ENCODE peak calls at places on chromosomes 16 and 17, in ten cellular contexts. E is dorsolateral prefrontal cortex; H is WERI-Rb-1; G is left ventricle myocardium superior; M is RPMI7951; C is NCI-H2029 treated with DMSO at 0.1 percent for 48 hours; W is COLO829; K is glutamatergic neuron; J is activated CD8-positive, alpha-beta memory T cell treated with anti-CD3 and anti-CD28 coated beads, Interleukin-2, amount 50 U/mL, for 4 hours; D is astrocyte. F is an unnamed sample.
A peak's percentile ranks its signal among the peaks of the same experiment; 100 is the strongest.

GRCh38 chr17:56309897-56310296 is 156.6 kb downstream of the ANKFN1 start:
- DNase-seq in H (no peak), D (peak; percentile 70), J (no peak), K (no peak), W (no peak), M (peak; percentile 62), G (no peak), E (no peak), C (no peak), F (no peak)

GRCh38 chr17:32912218-32912897 is 15.6 kb upstream of the TMEM98 start:
- DNase-seq in W (peak; percentile 81), H (peak; percentile 76), M (peak; percentile 82), D (peak; percentile 52), E (no peak), K (no peak), G (peak; percentile 60), C (peak; percentile 75), J (no peak), F (peak; percentile 86)

GRCh38 chr17:39929657-39930407 is 2.3 kb downstream of the LRRC3C start:
- DNase-seq in D (peak; percentile 89), W (no peak), K (no peak), C (no peak), E (no peak), M (peak; percentile 61), H (no peak), J (no peak), G (no peak), F (no peak)

GRCh38 chr17:2814049-2814448 is 17.8 kb downstream of the RAP1GAP2 start:
- DNase-seq in W (no peak), M (no peak), J (no peak), E (no peak), D (no peak), C (no peak), K (no peak), H (no peak), G (no peak), F (no peak)

GRCh38 chr17:45227101-45227591 is 5.5 kb downstream of the FMNL1 start:
- DNase-seq in J (no peak), W (no peak), D (no peak), G (peak; percentile 45), H (no peak), M (peak; percentile 62), C (no peak), E (no peak), K (no peak), F (no peak)

GRCh38 chr17:72158895-72159885 is 38.4 kb downstream of the SOX9 start:
- DNase-seq in K (no peak), M (peak; percentile 64), C (peak; percentile 26), E (no peak), H (peak; percentile 87), J (no peak), D (peak; percentile 33), W (no peak), G (no peak), F (no peak)

GRCh38 chr16:31886227-31886626 is 12.6 kb downstream of the ZNF267 start:
- DNase-seq in J (no peak), D (no peak), W (no peak), K (no peak), G (no peak), E (no peak), H (no peak), C (no peak), M (no peak), F (no peak)

GRCh38 chr16:56372938-56373337 is 52.4 kb downstream of the AMFR start:
- DNase-seq in E (no peak), D (no peak), H (no peak), M (no peak), G (no peak), K (no peak), C (peak; percentile 24), W (no peak), J (no peak), F (no peak)

GRCh38 chr16:3036726-3037315 is at the start of gene BICDL2:
- DNase-seq in E (no peak), M (no peak), D (no peak), G (no peak), J (no peak), W (no peak), C (no peak), K (no peak), H (no peak), F (peak; percentile 79)

GRCh38 chr17:21357696-21358095 is 18.5 kb upstream of the KCNJ12 start:
- DNase-seq in G (peak; percentile 8), W (no peak), J (no peak), E (no peak), C (no peak), K (peak; percentile 86), D (no peak), H (no peak), M (no peak), F (peak; percentile 51)

GRCh38 chr16:46673320-46674013 is 15.5 kb downstream of the VPS35 start:
- DNase-seq in J (peak; percentile 26), D (peak; percentile 31), E (peak; percentile 37), W (peak; percentile 64), H (peak; percentile 55), M (peak; percentile 53), C (peak; percentile 14), G (no peak), K (peak; percentile 60), F (no peak)

GRCh38 chr17:14940112-14940945 is 324.8 kb downstream of the PMP22 start:
- DNase-seq in C (no peak), W (no peak), E (no peak), M (no peak), H (no peak), K (no peak), J (no peak), D (no peak), G (no peak), F (no peak)

GRCh38 chr17:38333635-38334295 is 10.0 kb downstream of the GPR179 start:
- DNase-seq in G (no peak), M (no peak), H (peak; percentile 82), D (no peak), K (peak; percentile 80), W (no peak), C (no peak), J (peak; percentile 23), E (no peak), F (peak; percentile 59)

GRCh38 chr16:64872101-64872500 is 249.8 kb downstream of the CDH11 start:
- DNase-seq in H (no peak), E (no peak), J (no peak), G (no peak), K (no peak), C (no peak), W (no peak), M (no peak), D (no peak), F (no peak)

GRCh38 chr17:42422412-42422957 is 571 bp downstream of the CAVIN1 start:
- DNase-seq in J (peak; percentile 31), W (no peak), G (peak; percentile 65), H (peak; percentile 39), C (no peak), D (no peak), M (no peak), K (peak; percentile 32), E (peak; percentile 20), F (peak; percentile 85)

GRCh38 chr17:49528966-49529365 is 33.9 kb downstream of the NGFR start:
- DNase-seq in G (no peak), C (no peak), J (peak; percentile 5), W (no peak), H (no peak), M (no peak), K (no peak), E (no peak), D (no peak), F (no peak)

GRCh38 chr17:2174471-2175293 is 119.8 kb downstream of the HIC1 start:
- DNase-seq in M (peak; percentile 95), J (no peak), H (no peak), D (peak; percentile 97), K (no peak), G (peak; percentile 84), W (peak; percentile 35), C (peak; percentile 11), E (no peak), F (peak; percentile 93)

GRCh38 chr17:44788139-44788538 is 29.4 kb downstream of the ADAM11 start:
- DNase-seq in D (no peak), W (no peak), C (no peak), M (peak; percentile 11), K (no peak), H (no peak), G (no peak), J (no peak), E (no peak), F (peak; percentile 38)

GRCh38 chr17:65062168-65062915 is 5.8 kb upstream of the GNA13 start:
- DNase-seq in H (no peak), J (no peak), D (no peak), K (no peak), G (no peak), W (no peak), C (no peak), M (no peak), E (no peak), F (no peak)

GRCh38 chr17:21345236-21345635 is 30.9 kb upstream of the KCNJ12 start:
- DNase-seq in G (no peak), W (peak; percentile 17), K (no peak), E (no peak), M (peak; percentile 29), J (no peak), C (no peak), D (no peak), H (no peak), F (peak; percentile 84)

GRCh38 chr16:86961133-86961720 is 356.0 kb downstream of the C16orf95 start:
- DNase-seq in W (no peak), G (peak; percentile 45), C (no peak), J (no peak), H (peak; percentile 66), D (peak; percentile 72), M (no peak), K (no peak), E (peak; percentile 15), F (peak; percentile 81)

GRCh38 chr17:81234940-81235821 is 3.7 kb downstream of the TEPSIN start:
- DNase-seq in H (no peak), M (no peak), D (no peak), K (no peak), J (no peak), C (no peak), E (no peak), G (no peak), W (no peak), F (peak; percentile 70)

GRCh38 chr16:13143551-13143950 is 242.2 kb downstream of the SHISA9 start:
- DNase-seq in M (peak; percentile 65), H (no peak), W (no peak), J (no peak), D (no peak), C (no peak), G (no peak), K (no peak), E (no peak), F (no peak)

GRCh38 chr17:1179635-1180433 is at the start of gene ABR:
- DNase-seq in K (peak; percentile 67), D (no peak), H (no peak), C (no peak), G (peak; percentile 76), E (no peak), J (peak; percentile 64), M (no peak), W (peak; percentile 25), F (no peak)

GRCh38 chr16:53789159-53789558 is 85.2 kb downstream of the FTO start:
- DNase-seq in M (peak; percentile 66), H (no peak), G (no peak), E (no peak), W (no peak), D (peak; percentile 94), J (no peak), K (no peak), C (no peak), F (no peak)

GRCh38 chr16:4641876-4642275 is 17.2 kb downstream of the MGRN1 start:
- DNase-seq in J (no peak), G (no peak), H (no peak), D (no peak), W (no peak), C (no peak), M (no peak), K (no peak), E (no peak), F (no peak)

GRCh38 chr16:49345829-49346228 is 27.8 kb upstream of the C16orf78 start:
- DNase-seq in D (no peak), W (no peak), K (no peak), G (no peak), E (no peak), H (no peak), C (no peak), M (peak; percentile 7), J (no peak), F (no peak)

GRCh38 chr16:15403392-15403995 is 7.9 kb downstream of the MPV17L start:
- DNase-seq in H (no peak), W (peak; percentile 28), K (no peak), M (peak; percentile 70), E (no peak), J (no peak), C (no peak), D (no peak), G (no peak), F (no peak)

F was measured in kidney.